ENCODE peak calls at places on chromosomes 6 and 20, in five cellular contexts. J is endothelial cell of umbilical vein, A is mammary epithelial cell, W is neural progenitor cell, P is H1. X is an unnamed sample.

GRCh38 chr6:134722996-134723871 is 226.7 kb downstream of the ALDH8A1 start:
- DNase-seq in J (peak), A (no peak), P (no peak), W (no peak), X (no peak)

GRCh38 chr6:160962835-160963623 is 28.5 kb upstream of the MAP3K4 start:
- DNase-seq in W (no peak), A (no peak), J (no peak), P (peak), X (no peak)

GRCh38 chr6:62150048-62150663 is 135.9 kb downstream of the KHDRBS2 start:
- DNase-seq in P (no peak), A (peak), W (peak), J (no peak), X (peak)

GRCh38 chr20:50271201-50271600 is 80.6 kb downstream of the CEBPB start:
- DNase-seq in W (no peak), J (no peak), P (no peak), A (no peak), X (no peak)

GRCh38 chr6:112268628-112269027 is 14.3 kb upstream of the LAMA4 start:
- DNase-seq in P (no peak), J (no peak), A (no peak), W (no peak), X (no peak)

GRCh38 chr6:13488896-13489237 is 1.5 kb upstream of the GFOD1 start:
- DNase-seq in P (peak), J (no peak), A (no peak), W (no peak), X (no peak)

GRCh38 chr6:35128496-35128895 is 12.6 kb downstream of the TCP11 start:
- DNase-seq in A (no peak), J (no peak), W (no peak), P (no peak), X (no peak)

GRCh38 chr6:126127662-126128061 is 141.3 kb downstream of the TRMT11 start:
- DNase-seq in W (peak), J (no peak), A (peak), P (no peak), X (no peak)

GRCh38 chr6:154440422-154441043 is 70.0 kb downstream of the CNKSR3 start:
- DNase-seq in A (no peak), J (no peak), P (no peak), W (no peak), X (no peak)

GRCh38 chr6:35015476-35015875 is 125.7 kb downstream of the TCP11 start:
- DNase-seq in A (no peak), J (no peak), W (no peak), P (peak), X (no peak)

GRCh38 chr6:79824231-79824630 is 123.1 kb downstream of the ELOVL4 start:
- DNase-seq in A (peak), P (no peak), W (no peak), J (no peak), X (peak)

GRCh38 chr6:31462964-31463940 is 34.7 kb upstream of the MICB start:
- DNase-seq in W (peak), P (peak), J (peak), A (peak), X (peak)

GRCh38 chr6:45132059-45132458 is 196.1 kb upstream of the RUNX2 start:
- DNase-seq in W (no peak), P (no peak), A (no peak), J (peak), X (peak)

DNA sequence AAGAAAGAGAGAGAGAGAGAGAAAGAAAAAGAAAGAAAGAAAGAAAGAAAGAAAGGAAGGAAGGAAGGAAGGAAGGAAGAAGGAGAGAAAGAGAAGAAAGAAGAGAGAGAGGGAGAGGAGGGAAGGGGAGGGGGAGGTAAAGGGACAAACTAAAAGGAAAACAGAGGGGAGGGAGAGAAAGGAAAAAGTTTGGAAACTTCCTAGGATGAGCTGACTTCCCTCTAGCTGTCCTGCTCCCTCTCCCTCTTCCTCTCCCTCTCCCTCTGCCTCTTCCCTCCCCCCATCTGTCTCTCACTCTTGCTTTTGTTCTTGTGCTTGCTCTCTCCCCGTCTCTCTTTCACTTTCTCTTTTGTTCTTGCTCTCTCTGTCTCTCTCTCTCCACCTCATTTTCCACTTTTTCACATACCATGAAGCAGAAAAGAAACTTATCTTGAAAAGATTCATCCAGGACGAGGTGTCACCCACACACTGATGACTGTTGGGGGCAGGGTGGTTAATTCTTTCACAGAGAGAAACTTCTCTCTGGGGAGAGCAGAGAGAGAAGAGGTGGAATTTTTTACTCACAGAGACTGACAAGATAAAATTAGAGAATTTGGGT is 56.4 kb upstream of the DUSP22 start:
- DNase-seq in A (peak), W (peak), P (no peak), J (no peak), X (peak)
- H2AFZ ChIP-seq in A (peak), W (peak), P (no peak), J (no peak), X (peak)

DNA sequence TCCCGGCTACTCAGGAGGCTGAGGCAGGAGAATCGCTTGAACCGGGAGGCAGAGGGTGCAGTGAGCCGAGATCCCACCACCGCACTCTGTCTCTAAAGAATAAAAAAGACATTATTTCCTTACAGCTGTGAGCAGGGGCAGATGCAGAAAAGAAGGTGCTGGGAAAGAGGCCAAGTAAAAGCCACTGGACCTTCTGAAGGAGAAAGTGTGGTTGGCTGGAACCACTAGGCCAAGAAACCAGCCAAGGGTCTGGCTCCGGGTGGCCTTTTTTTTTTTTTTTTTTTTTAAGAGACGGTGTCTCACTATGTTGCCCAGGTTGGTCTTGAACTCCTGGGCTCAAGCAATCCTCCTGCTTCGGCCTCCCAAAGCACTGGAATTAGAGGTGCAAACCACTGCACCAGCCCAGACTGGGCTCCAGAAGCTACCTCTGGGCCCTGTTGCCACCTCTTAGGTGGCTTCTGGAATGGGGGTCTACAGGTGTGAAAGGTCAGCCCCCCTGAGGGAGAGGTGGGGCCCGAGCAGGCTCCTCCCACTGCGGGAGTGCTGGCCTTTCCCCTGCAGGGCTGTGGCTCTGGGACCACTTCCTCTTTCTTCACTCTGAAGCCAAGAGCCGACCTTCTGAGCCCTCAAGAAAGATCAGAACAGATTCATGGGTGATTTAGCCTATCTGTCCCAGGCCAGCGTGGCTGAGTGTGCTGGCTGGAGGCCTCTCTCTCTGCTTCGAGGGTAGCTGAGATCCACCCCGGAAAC is at the start of gene FGD2:
- DNase-seq in W (no peak), P (no peak), A (no peak), J (no peak), X (no peak)
- H3K9ac ChIP-seq in W (no peak), P (no peak), A (no peak), J (no peak), X (no peak)

GRCh38 chr6:108119212-108120141 is 44.9 kb upstream of the OSTM1 start:
- DNase-seq in J (no peak), A (no peak), P (peak), W (peak), X (no peak)
- TF ChIP-seq EZH2 in J (peak), A (no peak), P (peak), W (peak), X (peak)

GRCh38 chr6:24072038-24072746 is 53.8 kb upstream of the NRSN1 start:
- DNase-seq in W (no peak), J (no peak), P (no peak), A (no peak), X (no peak)
- H2AFZ ChIP-seq in W (no peak), J (no peak), P (peak), A (no peak), X (no peak)

GRCh38 chr6:106102967-106103727 is 17.0 kb downstream of the PRDM1 start:
- DNase-seq in P (no peak), J (no peak), A (peak), W (no peak), X (no peak)

GRCh38 chr6:106104941-106105340 is 18.8 kb downstream of the PRDM1 start:
- DNase-seq in P (no peak), J (no peak), A (no peak), W (no peak), X (no peak)

GRCh38 chr6:106104476-106104875 is 18.3 kb downstream of the PRDM1 start:
- DNase-seq in P (no peak), J (no peak), W (no peak), A (no peak), X (no peak)

GRCh38 chr6:106102034-106102433 is 15.9 kb downstream of the PRDM1 start:
- DNase-seq in W (no peak), P (no peak), J (no peak), A (no peak), X (no peak)

GRCh38 chr6:106103728-106104109 is 17.6 kb downstream of the PRDM1 start:
- DNase-seq in J (no peak), A (peak), W (no peak), P (no peak), X (no peak)
- H3K9ac ChIP-seq in J (no peak), A (peak), W (no peak), P (no peak), X (no peak)